ENCODE peak calls at places on chromosomes 16 and 17, in eight cellular contexts. One of them, this sample, is unnamed.

GRCh38 chr17:44219636-44220210 is at the start of gene UBTF:
- DNase-seq in GM06990: peak; percentile 73
- DNase-seq in RWPE2: peak; percentile 70
- DNase-seq in fibroblast of mammary gland: no peak
- DNase-seq in ascending aorta: no peak
- DNase-seq in neural progenitor cell: peak; percentile 91
- DNase-seq in tibial artery: peak; percentile 86
- DNase-seq in AG10803: peak; percentile 69
- DNase-seq in this sample: peak; percentile 72

GRCh38 chr17:77526728-77527355 is 386.1 kb downstream of the SEC14L1 start:
- DNase-seq in tibial artery: peak; percentile 48
- DNase-seq in ascending aorta: no peak
- DNase-seq in neural progenitor cell: no peak
- DNase-seq in AG10803: no peak
- DNase-seq in fibroblast of mammary gland: no peak
- DNase-seq in RWPE2: no peak
- DNase-seq in GM06990: no peak
- DNase-seq in this sample: no peak

GRCh38 chr16:69942627-69943170 is 8.4 kb upstream of the CLEC18A start:
- DNase-seq in GM06990: no peak
- DNase-seq in RWPE2: no peak
- DNase-seq in ascending aorta: no peak
- DNase-seq in tibial artery: peak; percentile 34
- DNase-seq in fibroblast of mammary gland: no peak
- DNase-seq in AG10803: no peak
- DNase-seq in neural progenitor cell: no peak
- DNase-seq in this sample: no peak

GRCh38 chr17:77145635-77146632 is 5.2 kb downstream of the SEC14L1 start:
- DNase-seq in GM06990: peak; percentile 72
- DNase-seq in ascending aorta: no peak
- DNase-seq in AG10803: peak; percentile 92
- DNase-seq in fibroblast of mammary gland: peak; percentile 71
- DNase-seq in RWPE2: no peak
- DNase-seq in tibial artery: peak; percentile 85
- DNase-seq in neural progenitor cell: no peak
- DNase-seq in this sample: peak; percentile 80

GRCh38 chr16:82585675-82586074 is 41.1 kb upstream of the CDH13 start:
- DNase-seq in neural progenitor cell: no peak
- DNase-seq in AG10803: peak; percentile 74
- DNase-seq in RWPE2: no peak
- DNase-seq in ascending aorta: no peak
- DNase-seq in GM06990: no peak
- DNase-seq in fibroblast of mammary gland: peak; percentile 75
- DNase-seq in tibial artery: no peak
- DNase-seq in this sample: peak; percentile 83

GRCh38 chr16:19588661-19589060 is 33.2 kb downstream of the VPS35L start:
- DNase-seq in neural progenitor cell: no peak
- DNase-seq in GM06990: no peak
- DNase-seq in fibroblast of mammary gland: peak; percentile 16
- DNase-seq in ascending aorta: no peak
- DNase-seq in AG10803: peak; percentile 46
- DNase-seq in RWPE2: no peak
- DNase-seq in tibial artery: no peak
- DNase-seq in this sample: no peak

GRCh38 chr17:65346166-65346565 is 209.0 kb downstream of the RGS9 start:
- DNase-seq in neural progenitor cell: no peak
- DNase-seq in ascending aorta: no peak
- DNase-seq in fibroblast of mammary gland: peak; percentile 3
- DNase-seq in tibial artery: no peak
- DNase-seq in AG10803: no peak
- DNase-seq in RWPE2: no peak
- DNase-seq in GM06990: no peak
- DNase-seq in this sample: peak; percentile 38

GRCh38 chr17:80983545-80983944 is 8.1 kb upstream of the CHMP6 start:
- DNase-seq in fibroblast of mammary gland: no peak
- DNase-seq in tibial artery: no peak
- DNase-seq in GM06990: no peak
- DNase-seq in RWPE2: no peak
- DNase-seq in ascending aorta: no peak
- DNase-seq in AG10803: no peak
- DNase-seq in neural progenitor cell: no peak
- DNase-seq in this sample: no peak

GRCh38 chr16:49504023-49504364 is 130.4 kb downstream of the C16orf78 start:
- DNase-seq in tibial artery: peak; percentile 10
- DNase-seq in GM06990: no peak
- DNase-seq in neural progenitor cell: no peak
- DNase-seq in ascending aorta: no peak
- DNase-seq in fibroblast of mammary gland: no peak
- DNase-seq in AG10803: no peak
- DNase-seq in RWPE2: no peak
- DNase-seq in this sample: no peak

GRCh38 chr17:69208640-69209039 is 20.0 kb downstream of the ABCA10 start:
- DNase-seq in GM06990: no peak
- DNase-seq in fibroblast of mammary gland: no peak
- DNase-seq in tibial artery: no peak
- DNase-seq in neural progenitor cell: no peak
- DNase-seq in RWPE2: no peak
- DNase-seq in ascending aorta: no peak
- DNase-seq in AG10803: no peak
- DNase-seq in this sample: no peak

GRCh38 chr17:69218986-69219385 is 9.6 kb downstream of the ABCA10 start:
- DNase-seq in fibroblast of mammary gland: no peak
- DNase-seq in ascending aorta: no peak
- DNase-seq in AG10803: no peak
- DNase-seq in neural progenitor cell: no peak
- DNase-seq in GM06990: no peak
- DNase-seq in RWPE2: no peak
- DNase-seq in tibial artery: no peak
- DNase-seq in this sample: no peak

DNA sequence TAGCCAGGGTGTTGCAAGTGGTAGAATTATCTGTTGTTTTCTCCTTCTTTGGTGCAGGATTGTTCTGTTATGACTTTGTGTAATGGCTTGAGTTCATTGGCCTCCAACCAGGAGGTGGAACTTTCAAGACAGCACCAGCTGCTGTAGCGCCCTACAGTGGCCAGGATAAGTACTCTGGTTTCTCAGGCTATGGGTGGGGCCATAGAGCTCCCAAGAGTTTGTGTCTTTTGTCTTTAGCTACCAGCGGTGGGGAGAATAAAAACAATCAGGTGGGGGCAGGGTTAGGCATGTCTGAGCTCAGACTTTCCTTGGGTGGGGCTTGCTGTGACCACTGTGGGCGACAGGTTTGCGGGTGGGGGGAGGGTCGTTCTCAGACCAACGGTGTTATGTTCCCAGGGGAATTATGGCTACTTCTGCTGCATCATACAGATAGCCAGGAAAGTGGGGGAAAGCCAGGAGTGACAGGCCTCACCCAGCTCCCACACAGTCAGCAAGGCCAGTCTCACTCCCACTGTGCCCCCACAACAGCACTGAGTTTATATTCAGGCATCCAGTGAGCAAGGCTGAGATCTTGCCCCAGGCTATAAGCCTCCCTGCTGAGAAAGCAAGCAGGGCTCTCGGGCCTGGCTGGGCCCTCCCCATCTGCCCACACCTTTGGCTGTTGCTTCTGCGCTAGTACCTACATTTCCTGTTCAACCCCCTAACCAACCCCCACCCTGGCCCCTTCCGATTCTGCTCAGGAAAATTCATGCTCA is 15.4 kb downstream of the ABCA10 start:
- DNase-seq in AG10803: no peak
- DNase-seq in tibial artery: no peak
- DNase-seq in GM06990: no peak
- DNase-seq in RWPE2: no peak
- DNase-seq in neural progenitor cell: no peak
- DNase-seq in ascending aorta: no peak
- DNase-seq in fibroblast of mammary gland: no peak
- DNase-seq in this sample: no peak
- TF ChIP-seq CTCF in AG10803: no peak
- TF ChIP-seq CTCF in tibial artery: no peak
- TF ChIP-seq CTCF in GM06990: no peak
- TF ChIP-seq CTCF in RWPE2: no peak
- TF ChIP-seq CTCF in neural progenitor cell: peak; percentile 8
- TF ChIP-seq CTCF in ascending aorta: no peak
- TF ChIP-seq CTCF in fibroblast of mammary gland: no peak
- TF ChIP-seq CTCF in this sample: no peak

GRCh38 chr16:83804366-83804765 is 3.4 kb upstream of the HSBP1 start:
- DNase-seq in fibroblast of mammary gland: no peak
- DNase-seq in neural progenitor cell: no peak
- DNase-seq in tibial artery: no peak
- DNase-seq in ascending aorta: no peak
- DNase-seq in GM06990: no peak
- DNase-seq in AG10803: no peak
- DNase-seq in RWPE2: no peak
- DNase-seq in this sample: no peak

GRCh38 chr16:83802135-83802534 is 5.6 kb upstream of the HSBP1 start:
- DNase-seq in GM06990: no peak
- DNase-seq in ascending aorta: no peak
- DNase-seq in tibial artery: no peak
- DNase-seq in fibroblast of mammary gland: peak; percentile 60
- DNase-seq in AG10803: peak; percentile 87
- DNase-seq in neural progenitor cell: no peak
- DNase-seq in RWPE2: no peak
- DNase-seq in this sample: peak; percentile 82

GRCh38 chr16:83799336-83799735 is 8.4 kb upstream of the HSBP1 start:
- DNase-seq in RWPE2: no peak
- DNase-seq in ascending aorta: no peak
- DNase-seq in AG10803: no peak
- DNase-seq in tibial artery: no peak
- DNase-seq in neural progenitor cell: no peak
- DNase-seq in fibroblast of mammary gland: no peak
- DNase-seq in GM06990: no peak
- DNase-seq in this sample: no peak

GRCh38 chr16:83803811-83804210 is 4.0 kb upstream of the HSBP1 start:
- DNase-seq in ascending aorta: no peak
- DNase-seq in AG10803: no peak
- DNase-seq in neural progenitor cell: no peak
- DNase-seq in tibial artery: no peak
- DNase-seq in RWPE2: no peak
- DNase-seq in GM06990: no peak
- DNase-seq in fibroblast of mammary gland: no peak
- DNase-seq in this sample: peak; percentile 8

DNA sequence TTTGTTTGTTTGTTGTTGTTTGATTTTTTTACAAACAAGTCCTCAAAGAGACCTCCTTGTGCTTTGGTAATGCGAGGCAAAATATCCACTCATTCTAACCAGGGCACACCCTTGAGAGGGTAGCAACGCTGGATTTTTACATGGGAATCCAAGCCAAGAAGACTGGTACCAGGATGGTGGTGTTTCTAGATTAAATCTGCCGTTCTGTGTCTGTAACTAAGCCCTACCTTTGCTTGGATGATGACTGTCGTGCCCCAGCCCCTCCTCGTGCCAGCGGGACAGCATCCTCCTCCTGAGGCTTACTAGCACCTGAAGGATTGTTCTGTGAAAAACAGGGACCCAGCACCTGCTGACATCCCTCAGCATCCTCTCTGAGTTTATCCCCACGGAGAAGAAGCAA is 5.2 kb upstream of the HSBP1 start:
- DNase-seq in GM06990: no peak
- DNase-seq in RWPE2: no peak
- DNase-seq in tibial artery: no peak
- DNase-seq in fibroblast of mammary gland: no peak
- DNase-seq in AG10803: no peak
- DNase-seq in neural progenitor cell: no peak
- DNase-seq in ascending aorta: no peak
- DNase-seq in this sample: no peak
- H3K4me3 ChIP-seq in GM06990: no peak overlapping the region
- H3K4me3 ChIP-seq in RWPE2: peak overlapping the region; percentile 2
- H3K4me3 ChIP-seq in tibial artery: peak overlapping the region; percentile 24
- H3K4me3 ChIP-seq in fibroblast of mammary gland: peak overlapping the region; percentile 6
- H3K4me3 ChIP-seq in AG10803: peak overlapping the region; percentile 46
- H3K4me3 ChIP-seq in neural progenitor cell: no peak overlapping the region
- H3K4me3 ChIP-seq in ascending aorta: peak overlapping the region; percentile 37
- H3K4me3 ChIP-seq in this sample: peak overlapping the region; percentile 26

GRCh38 chr16:35102780-35103403 is 1643.5 kb downstream of the TP53TG3F start:
- DNase-seq in GM06990: no peak
- DNase-seq in neural progenitor cell: no peak
- DNase-seq in tibial artery: no peak
- DNase-seq in ascending aorta: no peak
- DNase-seq in AG10803: no peak
- DNase-seq in fibroblast of mammary gland: no peak
- DNase-seq in RWPE2: no peak
- DNase-seq in this sample: no peak
- TF ChIP-seq CTCF in GM06990: peak; percentile 13
- TF ChIP-seq CTCF in neural progenitor cell: no peak
- TF ChIP-seq CTCF in tibial artery: no peak
- TF ChIP-seq CTCF in ascending aorta: no peak
- TF ChIP-seq CTCF in AG10803: peak; percentile 4
- TF ChIP-seq CTCF in fibroblast of mammary gland: no peak
- TF ChIP-seq CTCF in RWPE2: peak; percentile 64
- TF ChIP-seq CTCF in this sample: peak; percentile 6

GRCh38 chr17:3893720-3894116 is 865 bp upstream of the CAMKK1 start:
- DNase-seq in AG10803: no peak
- DNase-seq in fibroblast of mammary gland: no peak
- DNase-seq in ascending aorta: no peak
- DNase-seq in RWPE2: no peak
- DNase-seq in tibial artery: no peak
- DNase-seq in neural progenitor cell: no peak
- DNase-seq in GM06990: no peak
- DNase-seq in this sample: no peak
- H3K4me3 ChIP-seq in AG10803: no peak overlapping the region
- H3K4me3 ChIP-seq in fibroblast of mammary gland: no peak overlapping the region
- H3K4me3 ChIP-seq in ascending aorta: peak overlapping the region; percentile 83
- H3K4me3 ChIP-seq in RWPE2: no peak overlapping the region
- H3K4me3 ChIP-seq in tibial artery: peak overlapping the region; percentile 64
- H3K4me3 ChIP-seq in neural progenitor cell: peak overlapping the region; percentile 91
- H3K4me3 ChIP-seq in GM06990: peak overlapping the region; percentile 59
- H3K4me3 ChIP-seq in this sample: no peak overlapping the region

DNA sequence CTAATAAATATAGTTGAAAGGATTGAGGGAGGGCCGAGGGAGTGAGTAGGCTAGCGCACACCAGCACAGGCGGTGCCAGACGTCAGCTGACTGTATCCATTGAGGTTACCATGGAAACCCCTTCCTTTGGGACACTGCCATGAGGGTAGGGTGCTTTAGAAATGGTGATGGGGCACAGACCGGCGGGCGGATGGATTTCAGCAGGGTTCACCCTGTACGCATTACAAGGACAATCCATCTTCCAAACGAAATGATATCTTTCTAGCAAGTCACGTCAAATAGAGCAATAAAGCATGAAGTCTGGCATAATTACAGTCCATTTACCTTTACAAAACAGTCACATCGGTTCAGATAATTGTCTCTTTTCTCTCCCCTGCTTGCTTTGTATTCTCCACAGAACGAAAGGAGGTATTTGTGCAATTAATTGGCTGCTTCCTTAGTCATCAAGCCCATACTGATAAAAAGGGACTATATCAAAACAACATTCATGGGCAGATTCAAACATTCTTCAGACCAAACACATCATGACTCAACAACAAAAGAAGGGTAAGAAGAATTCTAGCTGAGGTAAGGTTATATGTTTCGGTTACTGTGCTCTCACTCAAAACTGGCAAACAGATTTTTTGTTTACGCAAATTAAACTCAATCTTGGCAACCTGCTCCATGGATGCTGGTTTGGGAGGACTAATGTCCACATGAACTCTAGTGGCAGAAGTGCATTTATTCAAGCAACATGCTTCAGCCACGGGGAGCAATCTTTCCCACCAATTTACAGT is 140.6 kb downstream of the CDK5R1 start:
- DNase-seq in neural progenitor cell: peak; percentile 91
- DNase-seq in AG10803: peak; percentile 10
- DNase-seq in fibroblast of mammary gland: peak; percentile 10
- DNase-seq in GM06990: no peak
- DNase-seq in tibial artery: no peak
- DNase-seq in ascending aorta: no peak
- DNase-seq in RWPE2: no peak
- DNase-seq in this sample: peak; percentile 30
- TF ChIP-seq CTCF in neural progenitor cell: no peak
- TF ChIP-seq CTCF in AG10803: no peak
- TF ChIP-seq CTCF in fibroblast of mammary gland: no peak
- TF ChIP-seq CTCF in GM06990: no peak
- TF ChIP-seq CTCF in tibial artery: no peak
- TF ChIP-seq CTCF in ascending aorta: no peak
- TF ChIP-seq CTCF in RWPE2: no peak
- TF ChIP-seq CTCF in this sample: no peak

This sample was measured in astrocyte of the spinal cord.